ENCODE peak calls at places on chromosomes 12 and 14, in ten cellular contexts. G is H4; W is HuH-7; K is fibroblast of lung; E is HAP-1; B is GM20000; T is heart left ventricle; A is activated naive CD8-positive, alpha-beta T cell treated with anti-CD3 and anti-CD28 coated beads, Interleukin-2, amount 50 U/mL, for 24 hours; C is GM03348; M is activated CD4-positive, alpha-beta T cell treated with anti-CD3 and anti-CD28 coated beads, Interleukin-2, amount 50 U/mL, for 24 hours. H is an unnamed sample.

GRCh38 chr14:36817071-36817930 is 155.6 kb downstream of the PAX9 start:
- DNase-seq in G (no peak), W (no peak), K (no peak), E (no peak), B (no peak), T (no peak), A (no peak), C (no peak), M (no peak), H (no peak)

GRCh38 chr12:42666671-42667243 is 77.2 kb upstream of the PRICKLE1 start:
- DNase-seq in G (no peak), W (no peak), K (peak), E (peak), B (no peak), T (no peak), A (no peak), C (no peak), M (no peak), H (no peak)

GRCh38 chr14:64574370-64575115 is 24.8 kb downstream of the PPP1R36 start:
- DNase-seq in G (no peak), W (no peak), K (no peak), E (no peak), B (no peak), T (no peak), A (no peak), C (no peak), M (no peak), H (no peak)

GRCh38 chr12:52121848-52122838 is 42.6 kb downstream of the SMIM41 start:
- DNase-seq in G (peak), W (peak), K (peak), E (peak), B (peak), T (peak), A (peak), C (peak), M (peak), H (peak)

GRCh38 chr12:388547-389137 is 478 bp downstream of the KDM5A start:
- DNase-seq in G (no peak), W (no peak), K (peak), E (peak), B (peak), T (no peak), A (peak), C (peak), M (no peak), H (no peak)

GRCh38 chr12:68001486-68002466 is 12.5 kb downstream of the IFNG-AS1 start:
- DNase-seq in G (peak), W (no peak), K (peak), E (no peak), B (no peak), T (no peak), A (no peak), C (peak), M (no peak), H (no peak)

GRCh38 chr12:111367661-111368221 is 1.2 kb downstream of the PHETA1 start:
- DNase-seq in G (no peak), W (peak), K (peak), E (no peak), B (no peak), T (no peak), A (no peak), C (no peak), M (no peak), H (no peak)

GRCh38 chr12:91985002-91985767 is 160.5 kb downstream of the BTG1 start:
- DNase-seq in G (peak), W (no peak), K (peak), E (no peak), B (no peak), T (no peak), A (no peak), C (peak), M (no peak), H (no peak)

GRCh38 chr14:93033983-93034670 is 81.6 kb downstream of the ITPK1 start:
- DNase-seq in G (no peak), W (no peak), K (no peak), E (peak), B (peak), T (no peak), A (peak), C (peak), M (no peak), H (peak)

GRCh38 chr12:59938190-59938962 is 342.5 kb downstream of the SLC16A7 start:
- DNase-seq in G (peak), W (no peak), K (no peak), E (no peak), B (no peak), T (no peak), A (no peak), C (no peak), M (no peak), H (no peak)

GRCh38 chr12:132523576-132524331 is 33.8 kb downstream of the FBRSL1 start:
- DNase-seq in G (peak), W (peak), K (no peak), E (peak), B (peak), T (peak), A (peak), C (peak), M (peak), H (peak)

GRCh38 chr14:94472842-94473241 is 3.2 kb downstream of the SERPINA9 start:
- DNase-seq in G (no peak), W (no peak), K (no peak), E (no peak), B (no peak), T (no peak), A (no peak), C (no peak), M (no peak), H (no peak)

GRCh38 chr12:29149691-29150382 is 759 bp downstream of the FAR2 start:
- DNase-seq in G (no peak), W (no peak), K (no peak), E (no peak), B (peak), T (no peak), A (no peak), C (no peak), M (no peak), H (no peak)

GRCh38 chr12:114405449-114406271 is at the start of gene TBX5:
- DNase-seq in G (no peak), W (no peak), K (no peak), E (peak), B (peak), T (peak), A (no peak), C (peak), M (no peak), H (no peak)

GRCh38 chr12:7303230-7303629 is 642 bp upstream of the ACSM4 start:
- DNase-seq in G (peak), W (no peak), K (no peak), E (no peak), B (no peak), T (no peak), A (no peak), C (no peak), M (no peak), H (no peak)

GRCh38 chr12:128318946-128319345 is 52.0 kb downstream of the TMEM132C start:
- DNase-seq in G (no peak), W (no peak), K (no peak), E (no peak), B (no peak), T (no peak), A (no peak), C (no peak), M (no peak), H (no peak)

GRCh38 chr12:113462117-113462774 is 9.4 kb downstream of the LHX5 start:
- DNase-seq in G (peak), W (peak), K (peak), E (peak), B (peak), T (peak), A (peak), C (peak), M (peak), H (peak)